ENCODE peak calls at places on chromosome 11, in ten cellular contexts. R is Calu3; O is T-helper 9 cell; T is GM04503; Z is stimulated activated CD4-positive, alpha-beta T cell treated with anti-CD3 and anti-CD28 coated beads, Interleukin-15, amount 100 ng/mL, for 24 hours; G is NCI-H748 treated with DMSO at 0.1 percent for 48 hours; S is coronary artery; I is RCC 7860; L is right lobe of liver; M is CD4-positive, alpha-beta T cell. V is an unnamed sample.

GRCh38 chr11:5280582-5281102 is 10.9 kb upstream of the HBE1 start:
- DNase-seq in R (peak), O (no peak), T (peak), Z (peak), G (no peak), S (no peak), I (peak), L (no peak), M (no peak), V (no peak)

GRCh38 chr11:102669664-102670063 is 35.9 kb downstream of the MMP27 start:
- DNase-seq in R (no peak), O (no peak), T (no peak), Z (no peak), G (no peak), S (no peak), I (no peak), L (no peak), M (no peak), V (no peak)

GRCh38 chr11:73760066-73760679 is 701 bp downstream of the RAB6A start:
- DNase-seq in R (peak), O (no peak), T (no peak), Z (peak), G (no peak), S (peak), I (no peak), L (peak), M (no peak), V (no peak)

GRCh38 chr11:126147268-126148111 is 64.0 kb downstream of the RPUSD4 start:
- DNase-seq in R (no peak), O (no peak), T (no peak), Z (no peak), G (no peak), S (no peak), I (no peak), L (peak), M (no peak), V (peak)

GRCh38 chr11:83571301-83571700 is 285.1 kb upstream of the CCDC90B start:
- DNase-seq in R (no peak), O (no peak), T (no peak), Z (no peak), G (no peak), S (no peak), I (no peak), L (no peak), M (no peak), V (no peak)

GRCh38 chr11:45798793-45799441 is 6.0 kb upstream of the SLC35C1 start:
- DNase-seq in R (no peak), O (no peak), T (no peak), Z (no peak), G (peak), S (no peak), I (no peak), L (peak), M (no peak), V (peak)

GRCh38 chr11:12088047-12088481 is 22.3 kb upstream of the MICAL2 start:
- DNase-seq in R (peak), O (no peak), T (peak), Z (no peak), G (no peak), S (peak), I (peak), L (no peak), M (no peak), V (peak)

GRCh38 chr11:17354070-17354924 is 2.7 kb downstream of the NCR3LG1 start:
- DNase-seq in R (peak), O (peak), T (peak), Z (peak), G (peak), S (no peak), I (peak), L (no peak), M (peak), V (peak)

GRCh38 chr11:130786987-130787688 is 129.1 kb downstream of the SNX19 start:
- DNase-seq in R (peak), O (no peak), T (no peak), Z (no peak), G (no peak), S (no peak), I (peak), L (no peak), M (no peak), V (no peak)

GRCh38 chr11:132453411-132453810 is 1078.9 kb downstream of the OPCML start:
- DNase-seq in R (no peak), O (no peak), T (no peak), Z (no peak), G (no peak), S (no peak), I (no peak), L (no peak), M (no peak), V (no peak)

GRCh38 chr11:93166867-93167266 is 30.9 kb downstream of the SLC36A4 start:
- DNase-seq in R (no peak), O (no peak), T (no peak), Z (no peak), G (no peak), S (no peak), I (no peak), L (no peak), M (no peak), V (no peak)